ENCODE peak calls at places on chromosomes 2 and 18, in six cellular contexts. J is fibroblast of lung, U is OCI-LY7, S is upper lobe of left lung, G is HL-60, T is uterus. K is an unnamed sample.

GRCh38 chr2:10303634-10304378 is 1.1 kb downstream of the HPCAL1 start:
- DNase-seq in U (peak), S (peak), T (peak), J (peak), G (peak), K (no peak)

GRCh38 chr2:20641123-20641985 is 9.5 kb downstream of the HS1BP3 start:
- DNase-seq in U (no peak), S (no peak), G (no peak), J (peak), T (peak), K (no peak)

GRCh38 chr18:10973579-10974260 is 175.6 kb downstream of the PIEZO2 start:
- DNase-seq in J (peak), G (no peak), U (no peak), S (no peak), T (no peak), K (no peak)

GRCh38 chr2:199602271-199602895 is 144.6 kb upstream of the SATB2 start:
- DNase-seq in G (peak), U (peak), T (no peak), J (peak), S (no peak), K (no peak)

GRCh38 chr2:40434638-40435296 is 17.1 kb downstream of the SLC8A1 start:
- DNase-seq in U (no peak), T (peak), S (no peak), G (no peak), J (peak), K (peak)

GRCh38 chr2:1546023-1546591 is 132.8 kb downstream of the TPO start:
- DNase-seq in U (peak), S (no peak), G (peak), J (peak), T (peak), K (no peak)

GRCh38 chr2:130728549-130729310 is at the start of gene GPR148:
- DNase-seq in J (no peak), G (no peak), S (no peak), T (no peak), U (no peak), K (no peak)

GRCh38 chr2:201532686-201533304 is 81.3 kb downstream of the STRADB start:
- DNase-seq in J (peak), T (no peak), S (no peak), G (no peak), U (no peak), K (peak)

GRCh38 chr2:128833628-128834027 is 515.0 kb upstream of the HS6ST1 start:
- DNase-seq in U (no peak), T (no peak), S (no peak), J (no peak), G (no peak), K (no peak)

GRCh38 chr2:10405441-10405840 is 42.7 kb downstream of the ODC1 start:
- DNase-seq in J (peak), S (peak), U (no peak), T (peak), G (no peak), K (peak)

GRCh38 chr2:112137516-112138142 is 556 bp upstream of the FBLN7 start:
- DNase-seq in J (no peak), S (no peak), G (peak), U (no peak), T (no peak), K (no peak)

GRCh38 chr2:193332938-193333337 is 1138.2 kb upstream of the TMEFF2 start:
- DNase-seq in G (no peak), J (no peak), T (no peak), S (no peak), U (no peak), K (no peak)

GRCh38 chr2:12685145-12685544 is 31.6 kb upstream of the TRIB2 start:
- DNase-seq in U (no peak), J (peak), S (no peak), T (no peak), G (no peak), K (no peak)

GRCh38 chr18:40079786-40080185 is 1875.2 kb upstream of the PIK3C3 start:
- DNase-seq in J (no peak), G (no peak), S (no peak), T (no peak), U (no peak), K (no peak)

GRCh38 chr2:3516831-3517230 is 2.5 kb downstream of the ADI1 start:
- DNase-seq in J (no peak), T (no peak), G (no peak), S (no peak), U (no peak), K (no peak)

GRCh38 chr2:61588566-61588965 is 50.4 kb upstream of the XPO1 start:
- DNase-seq in J (no peak), U (no peak), G (no peak), S (no peak), T (no peak), K (no peak)

GRCh38 chr2:222052934-222053367 is 245.8 kb downstream of the PAX3 start:
- DNase-seq in T (no peak), G (no peak), J (no peak), U (no peak), S (no peak), K (no peak)

GRCh38 chr2:100230754-100231153 is 88.4 kb upstream of the AFF3 start:
- DNase-seq in G (no peak), U (no peak), T (no peak), J (no peak), S (no peak), K (no peak)

GRCh38 chr2:2038746-2039530 is 292.1 kb downstream of the MYT1L start:
- DNase-seq in G (no peak), T (no peak), S (no peak), U (no peak), J (no peak), K (no peak)

GRCh38 chr2:160334028-160334729 is 134.1 kb upstream of the ITGB6 start:
- DNase-seq in G (no peak), J (peak), S (no peak), T (no peak), U (no peak), K (no peak)

GRCh38 chr18:2901405-2901989 is 54.7 kb downstream of the EMILIN2 start:
- DNase-seq in S (peak), J (peak), T (peak), U (no peak), G (no peak), K (no peak)

GRCh38 chr2:226031962-226032441 is 632.5 kb downstream of the NYAP2 start:
- DNase-seq in S (no peak), J (peak), T (no peak), U (no peak), G (no peak), K (peak)

GRCh38 chr2:141767051-141767450 is 363.8 kb downstream of the LRP1B start:
- DNase-seq in U (no peak), T (no peak), J (peak), S (no peak), G (no peak), K (peak)

GRCh38 chr2:105373895-105374401 is 24.9 kb downstream of the FHL2 start:
- DNase-seq in G (no peak), U (no peak), J (no peak), T (no peak), S (no peak), K (no peak)

GRCh38 chr2:226756131-226756530 is 43.5 kb downstream of the IRS1 start:
- DNase-seq in U (no peak), J (peak), G (no peak), S (no peak), T (no peak), K (no peak)

GRCh38 chr18:61606068-61606660 is 272.9 kb downstream of the CDH20 start:
- DNase-seq in G (no peak), J (peak), S (peak), T (peak), U (no peak), K (no peak)

GRCh38 chr2:45014016-45014702 is 4.9 kb upstream of the SIX2 start:
- DNase-seq in U (no peak), T (peak), J (peak), G (peak), S (peak), K (no peak)

GRCh38 chr2:187466129-187466792 is 18.2 kb upstream of the CALCRL start:
- DNase-seq in J (no peak), S (no peak), G (no peak), U (no peak), T (no peak), K (no peak)

GRCh38 chr2:71925268-71926097 is 222.2 kb downstream of the CYP26B1 start:
- DNase-seq in G (peak), J (no peak), T (no peak), U (no peak), S (no peak), K (no peak)

GRCh38 chr18:3966985-3967856 is 487.9 kb downstream of the DLGAP1 start:
- DNase-seq in T (no peak), U (no peak), G (no peak), J (no peak), S (no peak), K (peak)

GRCh38 chr2:102355526-102356380 is at the start of gene IL18R1:
- DNase-seq in J (peak), S (peak), G (peak), U (peak), T (peak), K (no peak)

GRCh38 chr2:144950874-144951560 is 431.1 kb upstream of the ZEB2 start:
- DNase-seq in J (peak), G (no peak), U (no peak), S (no peak), T (no peak), K (peak)

GRCh38 chr2:154706660-154707059 is 8.2 kb downstream of the KCNJ3 start:
- DNase-seq in T (no peak), S (no peak), J (no peak), G (no peak), U (no peak), K (no peak)

DNA sequence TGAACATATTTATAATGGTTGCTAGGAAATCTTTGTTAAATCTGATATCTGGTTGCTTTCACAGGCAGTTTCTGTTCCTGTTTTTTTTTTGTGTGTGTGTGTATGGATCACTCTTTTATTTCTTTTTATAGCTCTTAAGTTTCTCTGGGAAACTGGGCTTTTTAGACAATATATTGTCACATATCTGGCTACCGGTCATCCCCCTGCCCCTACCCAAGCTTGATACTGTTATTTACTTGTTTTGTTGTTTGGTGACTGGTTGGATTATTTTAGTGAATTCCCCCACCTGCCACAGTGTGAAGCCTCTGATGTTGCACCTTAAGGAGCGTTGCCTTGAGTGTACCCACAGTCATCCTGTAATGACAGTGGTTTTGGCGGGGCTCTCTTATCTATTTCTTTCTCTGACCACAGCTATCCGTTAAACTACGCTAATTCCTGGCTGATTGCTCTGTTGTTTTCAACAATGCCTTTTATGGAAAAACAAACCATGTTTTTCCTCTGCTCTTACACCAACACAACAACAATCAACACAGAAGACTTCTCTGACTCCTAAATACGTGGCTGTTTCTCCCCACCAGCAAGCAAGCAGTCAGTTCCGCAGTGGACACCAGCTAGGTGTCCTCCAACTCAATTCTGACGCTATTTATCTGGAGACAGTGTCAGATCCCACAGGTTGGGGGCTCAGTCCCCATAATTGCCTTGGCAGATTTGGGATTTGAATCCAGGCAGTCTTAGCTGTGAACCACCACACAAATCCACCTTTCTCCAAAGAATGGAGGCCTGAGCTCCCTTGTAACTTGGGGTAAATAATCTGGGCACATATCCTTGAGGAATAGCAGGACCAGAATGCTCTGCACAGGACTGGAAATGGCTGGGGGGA is 10.9 kb downstream of the GNLY start:
- DNase-seq in S (no peak), G (peak), U (peak), T (no peak), J (peak), K (no peak)
- H3K4me3 ChIP-seq in S (no peak), G (no peak), U (no peak), T (no peak), J (no peak), K (no peak)

GRCh38 chr2:233915133-233915532 is 2.0 kb upstream of the TRPM8 start:
- DNase-seq in T (no peak), U (peak), J (no peak), S (no peak), G (no peak), K (no peak)
- TF ChIP-seq CTCF in T (no peak), U (peak), J (no peak), S (no peak), G (no peak), K (no peak)

DNA sequence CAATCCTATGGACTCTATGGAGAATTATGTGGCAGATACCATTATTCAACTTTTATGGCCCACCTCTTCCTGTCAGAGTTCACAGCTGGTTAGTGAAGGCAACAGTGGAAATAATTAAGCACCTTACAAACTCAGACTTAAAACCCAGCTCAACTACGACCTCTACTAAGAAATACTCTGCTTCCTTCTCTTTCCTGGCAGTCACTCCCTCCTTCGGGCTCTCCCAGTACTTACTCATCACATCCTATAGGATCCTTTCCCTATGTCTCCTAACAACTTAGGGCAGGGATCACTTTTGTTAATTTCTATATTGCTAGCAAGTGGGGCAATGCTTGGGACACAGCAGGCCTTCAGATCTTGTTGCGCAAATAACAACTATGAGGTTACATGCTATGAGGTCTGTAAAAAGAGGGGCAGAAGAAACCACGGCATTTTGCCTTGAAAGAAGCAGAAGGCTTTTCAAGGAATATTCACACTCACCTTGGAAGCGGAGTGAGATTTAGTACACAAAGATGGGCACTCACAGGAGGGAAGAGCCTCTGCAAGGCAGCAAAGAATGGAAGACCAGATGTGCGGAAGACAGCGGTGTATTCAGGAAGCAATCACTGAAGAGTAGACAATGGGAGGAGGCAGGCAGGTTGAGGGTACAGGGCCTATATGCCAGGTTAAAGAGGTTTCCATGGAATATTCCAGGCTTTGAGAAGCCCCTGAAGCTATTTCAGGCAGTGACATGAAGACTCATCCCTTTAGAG is 2.1 kb downstream of the STK39 start:
- DNase-seq in J (peak), S (no peak), T (no peak), G (peak), U (no peak), K (no peak)
- H3K4me3 ChIP-seq in J (peak), S (no peak), T (no peak), G (no peak), U (peak), K (peak)

GRCh38 chr2:98086491-98087446 is at the start of gene VWA3B:
- DNase-seq in G (no peak), T (peak), S (peak), J (peak), U (peak), K (no peak)

GRCh38 chr2:98084869-98085238 is 2.1 kb upstream of the VWA3B start:
- DNase-seq in U (no peak), G (no peak), S (no peak), J (no peak), T (no peak), K (no peak)

GRCh38 chr2:98085649-98086048 is 1.3 kb upstream of the VWA3B start:
- DNase-seq in J (no peak), T (no peak), S (no peak), U (no peak), G (no peak), K (no peak)

GRCh38 chr2:98087447-98088065 is 589 bp downstream of the VWA3B start:
- DNase-seq in J (peak), U (no peak), G (no peak), S (no peak), T (no peak), K (no peak)

DNA sequence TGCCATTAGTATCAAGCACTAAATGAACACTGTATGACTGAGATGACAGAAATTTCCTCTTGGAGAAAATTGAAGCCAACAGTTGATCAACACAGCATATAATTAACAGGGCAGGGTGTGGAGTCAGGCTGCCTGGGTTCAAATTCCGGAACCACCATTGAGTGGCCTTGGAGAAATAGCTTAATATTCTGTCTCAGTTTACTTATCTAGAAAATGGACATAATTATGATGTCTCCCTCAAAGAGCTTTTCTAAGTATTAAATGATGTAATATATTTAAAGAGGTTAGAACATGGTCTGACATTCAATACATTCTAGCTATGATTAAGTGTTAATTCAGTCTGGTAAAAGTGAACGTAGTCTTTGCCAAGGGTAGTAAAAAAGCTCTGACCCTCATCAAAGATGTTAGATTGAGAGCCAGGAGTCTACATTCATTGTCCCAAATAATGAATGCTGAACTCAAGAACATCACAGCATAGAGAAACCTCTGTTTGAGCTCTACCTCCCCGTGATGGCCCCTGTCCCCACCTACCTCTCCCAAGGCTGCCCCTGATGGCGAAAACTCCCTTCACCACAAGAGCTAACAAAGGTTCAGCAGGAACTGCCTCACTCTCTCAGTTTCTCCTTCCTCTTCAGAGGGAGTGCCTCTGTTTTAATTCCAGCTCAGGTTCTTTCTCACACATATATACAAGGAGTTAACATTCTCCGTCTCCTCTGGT is 2.7 kb upstream of the VWA3B start:
- DNase-seq in T (no peak), S (no peak), J (no peak), U (no peak), G (no peak), K (no peak)
- TF ChIP-seq CTCF in T (no peak), S (no peak), J (no peak), U (peak), G (no peak), K (no peak)

GRCh38 chr2:75561566-75562512 is 1.1 kb upstream of the EVA1A start:
- DNase-seq in J (no peak), G (no peak), S (peak), T (no peak), U (no peak), K (no peak)
- H3K4me3 ChIP-seq in J (peak), G (no peak), S (no peak), T (no peak), U (no peak), K (peak)

DNA sequence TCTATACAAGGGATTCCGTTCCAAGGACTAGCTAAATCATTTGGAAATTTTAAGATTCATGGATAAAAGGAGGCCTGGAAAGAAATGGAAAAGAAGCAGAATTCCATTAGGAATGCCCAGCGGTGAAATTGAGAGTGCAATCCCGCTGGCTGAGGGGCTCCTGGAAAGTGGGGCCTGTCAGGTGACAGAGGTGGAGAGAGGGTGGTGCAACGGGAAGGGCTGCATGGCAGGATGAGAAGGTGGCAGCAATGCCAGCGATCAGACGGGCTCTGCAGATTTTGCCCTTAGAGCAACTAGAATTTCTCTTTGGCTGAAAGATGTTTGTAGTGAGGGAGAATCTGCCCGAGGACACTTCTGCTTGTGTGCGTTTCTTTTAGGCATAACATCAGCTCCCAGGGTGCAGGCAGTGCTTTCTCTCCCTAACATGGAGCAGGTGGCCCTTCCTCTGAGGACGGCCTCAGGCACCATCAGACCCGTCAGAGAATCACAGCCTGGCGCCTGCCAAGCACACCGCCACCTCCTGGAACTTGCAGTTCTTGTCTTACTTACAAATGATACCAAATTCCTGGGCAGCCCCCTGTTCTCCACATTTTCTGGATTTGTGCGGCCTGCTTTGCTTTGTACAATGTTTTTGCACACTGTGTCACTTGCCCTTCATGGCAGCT is 261.6 kb downstream of the NDUFA10 start:
- DNase-seq in J (no peak), U (no peak), T (peak), G (no peak), S (no peak), K (no peak)
- TF ChIP-seq CTCF in J (no peak), U (peak), T (no peak), G (no peak), S (no peak), K (no peak)